ENCODE peak calls at places on chromosome 21, in four cellular contexts. I is endothelial cell, H is osteocyte, Q is epithelial cell of esophagus. P is an unnamed sample.

GRCh38 chr21:17461014-17461413 is 51.8 kb upstream of the CXADR start:
- DNase-seq in I (no peak), Q (peak), H (no peak), P (no peak)

GRCh38 chr21:16535100-16535418 is 805.3 kb downstream of the USP25 start:
- DNase-seq in I (no peak), Q (peak), H (no peak), P (peak)

GRCh38 chr21:39137248-39138186 is 45.7 kb downstream of the PSMG1 start:
- DNase-seq in H (no peak), Q (peak), I (no peak), P (no peak)

GRCh38 chr21:16419188-16419874 is 689.5 kb downstream of the USP25 start:
- DNase-seq in H (peak), I (no peak), Q (peak), P (peak)

GRCh38 chr21:36517366-36518075 is 37.6 kb upstream of the CLDN14 start:
- DNase-seq in I (no peak), H (no peak), Q (no peak), P (no peak)

GRCh38 chr21:16454371-16454770 is 724.6 kb downstream of the USP25 start:
- DNase-seq in I (no peak), Q (peak), H (no peak), P (no peak)

GRCh38 chr21:15687208-15687607 is 42.6 kb upstream of the USP25 start:
- DNase-seq in Q (peak), I (no peak), H (no peak), P (no peak)

GRCh38 chr21:38843806-38844479 is 38.2 kb downstream of the ETS2 start:
- DNase-seq in Q (peak), I (no peak), H (peak), P (no peak)

GRCh38 chr21:46422636-46423241 is 36.0 kb upstream of the DIP2A start:
- DNase-seq in I (no peak), H (no peak), Q (no peak), P (no peak)

GRCh38 chr21:15273244-15273643 is 208.4 kb upstream of the NRIP1 start:
- DNase-seq in I (no peak), Q (no peak), H (no peak), P (no peak)

GRCh38 chr21:16578912-16579311 is 849.1 kb downstream of the USP25 start:
- DNase-seq in H (no peak), Q (no peak), I (no peak), P (no peak)

GRCh38 chr21:32378956-32379355 is 13.9 kb downstream of the URB1 start:
- DNase-seq in Q (no peak), H (no peak), I (no peak), P (no peak)

GRCh38 chr21:45293726-45294401 is 6.2 kb upstream of the POFUT2 start:
- DNase-seq in H (peak), Q (no peak), I (peak), P (no peak)

GRCh38 chr21:21101911-21102310 is 103.7 kb downstream of the NCAM2 start:
- DNase-seq in Q (no peak), H (no peak), I (peak), P (no peak)

GRCh38 chr21:45525910-45526306 is 16.3 kb downstream of the SLC19A1 start:
- DNase-seq in I (no peak), Q (no peak), H (no peak), P (no peak)

GRCh38 chr21:35342440-35342839 is 293.3 kb upstream of the RUNX1 start:
- DNase-seq in I (no peak), H (no peak), Q (no peak), P (no peak)

GRCh38 chr21:46518983-46519583 is 60.4 kb downstream of the DIP2A start:
- DNase-seq in I (no peak), Q (no peak), H (no peak), P (no peak)

DNA sequence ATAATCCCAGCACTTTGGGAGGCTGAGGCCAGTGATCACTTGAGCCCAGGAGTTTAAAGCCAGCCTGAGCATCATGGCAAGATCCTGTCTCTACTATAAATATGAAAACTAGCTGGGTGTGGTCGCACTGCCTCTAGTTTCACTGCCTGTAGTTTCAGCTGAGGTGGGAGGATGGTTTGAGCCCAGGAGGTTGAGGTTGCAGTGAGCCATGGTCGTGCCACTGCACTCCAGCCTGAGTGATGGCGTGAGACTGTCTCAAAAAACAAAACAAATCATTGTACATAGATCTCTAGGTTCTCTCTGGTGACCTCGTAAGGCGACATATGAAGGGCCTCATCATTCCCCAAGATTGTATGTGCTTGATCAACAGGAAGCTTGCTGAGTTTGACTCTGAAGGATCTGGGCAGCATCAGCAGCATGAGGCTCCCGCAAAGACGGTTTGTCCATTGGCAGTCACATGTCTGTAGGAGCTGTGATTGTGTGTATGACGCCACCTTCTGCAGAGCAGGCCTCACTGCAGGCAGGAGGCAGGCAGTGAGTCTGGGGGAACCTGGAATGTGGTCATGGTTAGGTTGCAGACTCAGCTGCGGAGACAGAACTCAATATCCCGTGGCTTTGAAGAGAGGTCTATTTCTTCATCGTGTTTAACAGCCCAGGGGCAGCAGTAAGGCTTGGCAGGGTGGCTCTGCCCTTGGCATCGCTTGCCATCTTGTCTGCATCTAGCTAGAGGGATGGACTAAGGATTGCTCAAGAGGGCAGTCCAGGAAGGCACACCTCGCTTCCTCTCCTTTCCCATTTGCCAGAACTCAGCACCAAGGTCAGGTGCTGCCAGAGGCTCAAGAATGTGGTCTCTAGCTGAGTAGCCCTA is 13.9 kb downstream of the ATP5PO start:
- DNase-seq in I (peak), Q (peak), H (no peak), P (no peak)
- TF ChIP-seq CTCF in I (peak), Q (peak), H (peak), P (peak)

GRCh38 chr21:43917515-43918384 is 52.7 kb downstream of the AGPAT3 start:
- DNase-seq in I (no peak), Q (peak), H (no peak), P (no peak)
- TF ChIP-seq CTCF in I (no peak), Q (peak), H (no peak), P (no peak)

DNA sequence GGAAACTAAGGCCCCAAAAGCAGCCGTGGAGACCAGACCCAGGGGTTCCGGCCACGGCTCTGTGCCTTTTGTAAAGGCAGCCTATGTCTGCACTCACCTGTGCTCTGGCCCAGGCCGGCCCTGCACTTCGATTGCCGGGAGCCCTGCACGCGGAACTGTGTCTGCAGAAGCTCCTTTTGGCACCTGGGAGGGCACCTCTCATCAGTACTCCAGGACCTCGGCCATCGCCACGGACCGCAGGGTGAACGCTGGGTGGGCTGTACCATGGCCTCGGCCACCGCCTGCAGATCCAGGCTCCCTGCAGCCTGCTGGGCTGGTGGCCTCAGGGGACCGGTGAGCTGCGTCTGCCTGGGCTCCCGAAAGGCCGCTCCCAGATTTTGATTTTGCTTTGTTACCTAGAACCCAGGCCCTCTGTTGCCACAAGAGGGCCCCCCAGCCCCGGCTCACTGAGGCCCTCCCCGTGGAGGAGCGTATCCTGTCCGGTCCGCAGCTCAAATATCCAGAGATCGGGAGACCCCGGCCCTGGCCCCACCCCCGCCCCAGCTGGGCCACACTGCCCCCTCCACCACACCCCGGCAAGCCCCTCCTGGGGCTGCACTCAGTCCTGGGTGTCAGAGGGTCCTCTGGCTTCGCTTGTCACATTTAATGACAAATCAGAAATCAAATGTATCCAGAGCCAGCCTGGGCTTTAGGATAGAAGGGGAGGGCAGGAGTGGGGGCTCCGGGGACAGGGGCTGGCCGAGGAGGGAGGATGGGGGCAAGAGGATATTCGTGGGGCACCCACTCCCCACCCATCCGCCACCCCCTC is 60.2 kb upstream of the PDE9A start:
- DNase-seq in H (peak), I (peak), Q (peak), P (no peak)
- TF ChIP-seq CTCF in H (peak), I (peak), Q (peak), P (peak)

DNA sequence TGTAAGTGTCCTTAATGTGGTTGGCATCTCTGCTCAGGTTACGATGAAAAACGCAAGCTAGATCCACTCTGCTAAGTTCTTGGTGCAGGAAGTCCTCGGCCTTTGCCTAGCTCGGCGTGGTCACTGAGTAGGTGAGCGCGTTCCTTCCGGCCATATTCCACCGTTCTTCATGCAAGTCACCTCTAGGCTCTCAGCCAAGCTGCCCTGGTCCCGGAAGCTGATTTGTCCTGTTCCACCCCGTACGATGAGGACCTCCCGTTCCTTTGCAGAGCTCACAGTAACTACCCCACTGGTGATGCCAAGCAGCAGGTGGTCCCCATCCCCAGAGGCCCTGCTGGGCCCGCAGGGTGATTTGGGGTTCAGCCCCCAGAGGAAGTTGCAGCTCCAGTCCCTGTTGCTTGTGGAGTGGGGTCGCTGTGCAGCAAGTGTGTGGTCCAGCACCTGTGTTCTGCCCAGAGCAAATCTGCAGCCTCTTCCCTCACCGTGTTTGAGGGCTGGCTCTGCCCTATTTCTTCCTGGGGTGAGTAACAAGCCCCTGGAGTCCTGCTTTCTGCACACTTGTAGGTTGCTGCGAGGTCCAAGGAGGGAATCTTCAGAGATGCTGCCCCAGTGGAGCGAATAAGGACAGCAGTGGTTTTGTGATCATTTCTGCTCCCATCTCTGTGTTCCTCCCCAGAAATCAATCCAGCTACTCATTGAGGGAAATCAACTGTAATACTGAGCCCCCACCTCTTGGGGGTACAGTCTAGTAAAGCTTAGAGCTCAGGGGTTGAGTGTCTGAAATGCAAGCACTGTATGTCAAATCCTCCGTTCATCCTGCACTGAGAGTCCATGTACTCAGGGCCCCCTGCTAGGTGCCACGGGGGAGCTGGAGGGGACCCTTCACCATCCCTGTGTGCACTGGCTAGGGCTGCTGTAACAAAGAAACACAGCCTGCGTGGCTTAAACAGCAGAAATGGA is 2.3 kb downstream of the UMODL1 start:
- DNase-seq in H (no peak), Q (no peak), I (no peak), P (no peak)
- TF ChIP-seq CTCF in H (no peak), Q (no peak), I (no peak), P (no peak)

GRCh38 chr21:30962013-30962412 is 76.3 kb downstream of the KRTAP19-8 start:
- DNase-seq in Q (no peak), H (no peak), I (no peak), P (no peak)
- TF ChIP-seq CTCF in Q (no peak), H (no peak), I (peak), P (no peak)

DNA sequence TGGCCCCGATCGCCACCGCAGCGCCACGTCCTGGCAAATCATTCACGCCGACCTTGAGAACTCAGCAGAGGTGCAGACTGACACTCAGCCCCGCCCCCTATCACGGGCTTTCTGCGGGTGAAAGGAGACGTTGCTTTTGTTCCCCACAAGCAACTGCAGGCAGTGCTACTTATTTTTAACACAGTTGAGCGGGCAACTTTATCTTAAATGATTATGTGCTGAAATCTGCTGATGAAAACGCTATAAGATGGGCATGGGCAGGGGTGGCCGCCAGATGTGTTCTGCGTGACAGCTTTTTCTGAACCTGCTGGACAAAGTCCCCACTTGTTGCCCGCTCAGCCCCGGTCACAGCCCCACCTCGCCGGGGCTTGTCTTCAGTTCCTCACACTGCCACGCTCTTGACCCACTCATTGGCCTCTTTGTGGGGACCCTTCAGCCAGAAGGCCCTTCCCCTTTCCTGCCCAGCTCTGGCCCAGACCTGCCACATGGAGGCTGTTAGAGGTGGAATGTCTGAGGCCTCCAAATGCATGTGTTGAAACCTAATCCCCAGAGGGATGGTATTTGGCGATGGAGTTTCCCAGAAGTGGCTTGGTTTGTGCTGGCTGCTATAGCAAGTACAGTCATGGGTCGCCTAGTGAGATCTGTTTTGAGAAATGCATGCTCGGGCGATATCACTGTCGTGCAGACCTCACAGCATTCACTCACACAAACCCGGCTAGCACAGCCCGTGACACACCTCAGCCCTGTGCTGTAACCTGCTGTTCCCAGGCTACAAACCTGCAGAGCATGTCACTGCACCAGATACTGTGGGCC is 15.7 kb upstream of the PDXK start:
- DNase-seq in I (no peak), H (no peak), Q (peak), P (peak)
- TF ChIP-seq CTCF in I (no peak), H (no peak), Q (no peak), P (no peak)

GRCh38 chr21:37784591-37785318 is 131.5 kb downstream of the KCNJ6 start:
- DNase-seq in H (no peak), Q (no peak), I (no peak), P (no peak)

GRCh38 chr21:37787456-37787855 is 128.8 kb downstream of the KCNJ6 start:
- DNase-seq in I (no peak), H (no peak), Q (peak), P (peak)

GRCh38 chr21:37780991-37781983 is 135.0 kb downstream of the KCNJ6 start:
- DNase-seq in I (no peak), Q (peak), H (no peak), P (no peak)

GRCh38 chr21:37788503-37788902 is 127.8 kb downstream of the KCNJ6 start:
- DNase-seq in H (no peak), I (no peak), Q (no peak), P (no peak)

DNA sequence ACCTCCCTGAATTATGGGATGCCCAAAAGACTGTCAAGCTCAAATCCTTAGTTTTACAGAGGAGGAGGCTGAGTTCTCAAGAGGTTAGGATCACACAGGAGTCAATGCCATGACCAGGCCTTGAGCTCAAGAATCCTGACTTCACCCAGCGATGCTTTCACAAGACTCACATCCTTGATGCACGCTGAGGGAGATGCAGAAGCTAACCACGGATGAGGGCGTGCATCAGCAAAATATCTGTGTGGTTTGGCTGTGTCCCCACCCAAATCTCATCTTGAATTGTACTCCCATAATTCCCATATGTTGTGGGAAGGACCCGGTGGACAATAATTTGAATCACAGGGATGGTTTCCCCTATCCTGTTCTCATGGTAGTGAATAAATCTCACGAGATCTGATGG is 133.2 kb downstream of the KCNJ6 start:
- DNase-seq in Q (no peak), I (no peak), H (no peak), P (no peak)
- TF ChIP-seq CTCF in Q (no peak), I (no peak), H (no peak), P (no peak)

DNA sequence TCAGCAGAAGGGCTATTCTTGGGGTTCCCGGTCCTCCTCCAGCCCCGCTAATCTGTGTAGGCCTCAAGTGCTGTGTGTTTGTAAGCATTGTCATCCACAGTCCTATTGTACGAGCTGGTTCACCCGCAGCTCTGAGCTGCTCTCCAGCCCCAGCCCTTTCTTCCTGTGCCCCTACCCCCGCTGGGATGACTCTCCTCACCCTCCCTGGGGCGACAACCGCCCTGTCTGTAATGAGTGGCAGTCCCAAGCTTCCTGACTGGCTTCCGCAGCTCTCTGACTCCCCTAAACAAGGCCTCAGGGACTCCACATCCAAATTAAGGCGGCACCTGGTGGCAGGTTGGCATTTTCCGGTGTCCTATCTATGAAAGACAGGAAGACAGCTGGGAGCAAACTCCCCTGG is 45.8 kb downstream of the TFF3 start:
- DNase-seq in I (no peak), H (no peak), Q (peak), P (no peak)
- TF ChIP-seq CTCF in I (no peak), H (no peak), Q (peak), P (no peak)

GRCh38 chr21:34073032-34073748 is at the start of the genes MRPS6 and SLC5A3:
- DNase-seq in I (peak), Q (peak), H (peak), P (peak)
- TF ChIP-seq CTCF in I (no peak), Q (no peak), H (no peak), P (no peak)

P was measured in AG09319.